ENCODE peak calls at places on chromosomes 12 and 14, in five cellular contexts. P is HepG2, F is H1, E is GM12878, B is K562. X is an unnamed sample.

GRCh38 chr12:57340104-57340503 is 89.1 kb upstream of the STAC3 start:
- DNase-seq in B (peak; percentile 19), F (no peak), E (no peak), P (no peak), X (no peak)

GRCh38 chr12:80709811-80710726 is 2.6 kb downstream of the MYF6 start:
- DNase-seq in E (no peak), P (peak; percentile 9), F (peak; percentile 65), B (no peak), X (peak; percentile 4)

GRCh38 chr14:99195602-99196309 is 76.2 kb downstream of the BCL11B start:
- DNase-seq in F (no peak), E (no peak), B (no peak), P (no peak), X (no peak)

GRCh38 chr12:29889737-29890136 is 106.0 kb upstream of the TMTC1 start:
- DNase-seq in F (peak; percentile 93), P (peak; percentile 4), E (no peak), B (no peak), X (peak; percentile 52)

GRCh38 chr12:62347922-62348650 is 87.9 kb downstream of the USP15 start:
- DNase-seq in E (no peak), F (no peak), P (no peak), B (no peak), X (no peak)

GRCh38 chr12:106342397-106343212 is 14.9 kb upstream of the POLR3B start:
- DNase-seq in E (no peak), P (peak; percentile 39), F (no peak), B (no peak), X (no peak)

GRCh38 chr12:57940052-57940914 is 1.1 kb upstream of the ATP23 start:
- DNase-seq in B (peak; percentile 56), E (no peak), F (no peak), P (no peak), X (no peak)

GRCh38 chr12:122349078-122349477 is 73.4 kb downstream of the CLIP1 start:
- DNase-seq in B (no peak), F (no peak), E (no peak), P (peak; percentile 47), X (no peak)

GRCh38 chr12:122421815-122422737 is at the start of gene CLIP1:
- DNase-seq in B (peak; percentile 71), E (no peak), P (peak; percentile 27), F (peak; percentile 81), X (no peak)

GRCh38 chr12:108977360-108977759 is 43.5 kb downstream of the SVOP start:
- DNase-seq in E (no peak), P (no peak), B (no peak), F (no peak), X (no peak)

GRCh38 chr14:23030936-23031335 is 3.8 kb downstream of the PSMB5 start:
- DNase-seq in F (no peak), P (no peak), B (no peak), E (no peak), X (no peak)

GRCh38 chr12:44405267-44405666 is 470.8 kb downstream of the NELL2 start:
- DNase-seq in B (no peak), P (no peak), E (no peak), F (no peak), X (no peak)

GRCh38 chr12:88037770-88038169 is 8.6 kb upstream of the C12orf50 start:
- DNase-seq in E (no peak), B (no peak), P (no peak), F (no peak), X (no peak)

GRCh38 chr12:3045494-3045893 is 31.7 kb upstream of the TSPAN9 start:
- DNase-seq in E (no peak), P (no peak), F (no peak), B (no peak), X (no peak)

GRCh38 chr14:50668008-50668851 is at the start of gene SAV1:
- DNase-seq in E (no peak), P (peak; percentile 68), F (peak; percentile 87), B (peak; percentile 49), X (peak; percentile 52)

GRCh38 chr12:96719671-96720362 is 187.2 kb upstream of the NEDD1 start:
- DNase-seq in P (no peak), E (peak; percentile 54), B (no peak), F (no peak), X (no peak)
- TF ChIP-seq ZNF274 in P (no peak), E (no peak), B (no peak), F (no peak), X (no peak)

GRCh38 chr12:131894313-131894860 is at the start of gene ULK1:
- DNase-seq in F (peak; percentile 97), P (peak; percentile 70), E (peak; percentile 16), B (peak; percentile 100), X (peak; percentile 64)
- H2AFZ ChIP-seq in F (no peak within 1 kb of the TSS), P (peak within 1 kb of the TSS; percentile 58), E (peak within 1 kb of the TSS; percentile 67), B (peak within 1 kb of the TSS; percentile 76), X (no peak within 1 kb of the TSS)

DNA sequence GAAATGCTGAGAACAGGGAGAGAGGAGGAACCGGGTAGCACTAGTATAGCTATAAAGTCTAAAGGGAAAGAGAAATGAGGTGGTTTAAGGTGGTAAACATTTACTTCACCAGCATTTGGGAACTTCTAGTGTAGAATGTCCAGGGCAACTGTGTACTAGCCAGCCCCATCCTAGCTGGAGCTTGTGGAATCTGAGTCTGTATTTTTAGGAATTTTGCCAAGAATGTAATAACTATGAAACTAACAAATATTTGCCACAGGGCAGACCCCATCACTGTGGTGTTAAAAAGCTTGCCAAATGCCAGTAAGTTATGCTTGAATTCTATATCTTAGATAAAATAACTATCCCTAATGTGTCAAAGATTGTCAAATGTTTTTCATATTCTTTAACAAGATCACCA is 398.9 kb upstream of the MIS18BP1 start:
- DNase-seq in F (no peak), E (no peak), B (no peak), P (no peak), X (no peak)
- TF ChIP-seq JUND in F (no peak), E (no peak), B (no peak), P (no peak), X (no peak)

DNA sequence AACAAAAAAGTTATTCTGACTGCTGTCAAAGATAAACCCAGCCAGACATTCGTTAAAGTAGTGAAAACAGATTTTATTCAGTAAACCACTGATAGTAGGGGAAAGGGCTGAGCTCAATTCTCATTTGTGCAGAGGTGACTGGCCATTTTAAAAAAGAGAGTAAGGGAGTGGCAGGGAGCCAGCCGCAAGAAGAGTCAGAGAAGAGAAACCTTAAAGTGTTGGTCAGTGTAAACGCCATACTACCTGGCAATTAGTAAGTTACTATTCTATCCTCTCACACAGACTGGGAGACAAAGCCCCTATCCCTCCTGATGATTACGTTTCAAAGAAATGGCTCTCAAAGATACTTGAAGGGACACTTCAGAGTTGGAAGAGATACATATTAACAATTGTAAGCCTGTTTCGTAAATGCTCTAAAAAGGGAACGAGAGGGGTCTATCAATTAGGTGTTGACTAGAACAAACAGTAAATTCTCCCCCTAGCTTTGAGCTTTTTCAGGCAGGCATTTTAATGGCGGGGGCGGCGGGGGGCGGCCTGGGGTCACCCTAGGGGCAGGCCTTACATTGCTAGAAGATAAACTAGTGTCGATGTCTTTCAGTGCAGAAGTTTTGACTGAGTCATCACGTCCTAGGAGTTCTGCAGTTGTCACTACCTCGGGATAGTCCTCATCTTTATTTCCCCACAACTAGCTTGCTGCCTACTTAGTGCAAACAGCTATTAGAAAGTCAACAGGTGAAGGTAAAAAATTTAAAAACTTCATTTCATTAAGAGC is 1.8 kb downstream of the ATP6V1D start:
- DNase-seq in B (peak; percentile 56), E (no peak), P (no peak), F (no peak), X (no peak)
- TF ChIP-seq ZNF274 in B (no peak), E (no peak), P (no peak), F (no peak), X (no peak)

GRCh38 chr12:83958997-83959396 is 953.6 kb downstream of the SLC6A15 start:
- DNase-seq in P (no peak), B (no peak), E (peak; percentile 5), F (no peak), X (no peak)
- H2AFZ ChIP-seq in P (no peak overlapping the region), B (no peak overlapping the region), E (no peak overlapping the region), F (no peak overlapping the region), X (peak overlapping the region; percentile 54)

GRCh38 chr14:104441275-104442106 is 138.1 kb upstream of the C14orf180 start:
- DNase-seq in F (peak; percentile 27), P (no peak), B (no peak), E (no peak), X (no peak)
- TF ChIP-seq JUND in F (no peak), P (no peak), B (no peak), E (no peak), X (no peak)